ENCODE peak calls at places on chromosome 13, in five cellular contexts. One of them, this sample, is unnamed.

GRCh38 chr13:105814219-105814901 is 721.1 kb downstream of the EFNB2 start:
- DNase-seq in sigmoid colon: no peak
- DNase-seq in heart left ventricle: no peak
- DNase-seq in esophagus muscularis mucosa: no peak
- DNase-seq in uterus: no peak
- DNase-seq in this sample: no peak

GRCh38 chr13:92842145-92842544 is 384.5 kb upstream of the GPC6 start:
- DNase-seq in sigmoid colon: no peak
- DNase-seq in heart left ventricle: no peak
- DNase-seq in esophagus muscularis mucosa: no peak
- DNase-seq in uterus: no peak
- DNase-seq in this sample: no peak

GRCh38 chr13:66563076-66563475 is 667.1 kb downstream of the PCDH9 start:
- DNase-seq in sigmoid colon: no peak
- DNase-seq in heart left ventricle: no peak
- DNase-seq in esophagus muscularis mucosa: no peak
- DNase-seq in uterus: no peak
- DNase-seq in this sample: no peak

GRCh38 chr13:110023729-110024645 is 237.6 kb upstream of the IRS2 start:
- DNase-seq in sigmoid colon: peak; percentile 85
- DNase-seq in heart left ventricle: peak; percentile 36
- DNase-seq in esophagus muscularis mucosa: no peak
- DNase-seq in uterus: peak; percentile 35
- DNase-seq in this sample: no peak

GRCh38 chr13:39273953-39274352 is 235.7 kb downstream of the NHLRC3 start:
- DNase-seq in sigmoid colon: no peak
- DNase-seq in heart left ventricle: no peak
- DNase-seq in esophagus muscularis mucosa: no peak
- DNase-seq in uterus: no peak
- DNase-seq in this sample: no peak

GRCh38 chr13:42422681-42423080 is 150.7 kb downstream of the AKAP11 start:
- DNase-seq in sigmoid colon: no peak
- DNase-seq in heart left ventricle: no peak
- DNase-seq in esophagus muscularis mucosa: no peak
- DNase-seq in uterus: no peak
- DNase-seq in this sample: no peak

GRCh38 chr13:107734891-107735620 is 480.3 kb downstream of the LIG4 start:
- DNase-seq in sigmoid colon: no peak
- DNase-seq in heart left ventricle: no peak
- DNase-seq in esophagus muscularis mucosa: no peak
- DNase-seq in uterus: no peak
- DNase-seq in this sample: no peak

GRCh38 chr13:80945328-80945727 is 604.4 kb upstream of the SPRY2 start:
- DNase-seq in sigmoid colon: no peak
- DNase-seq in heart left ventricle: no peak
- DNase-seq in esophagus muscularis mucosa: no peak
- DNase-seq in uterus: no peak
- DNase-seq in this sample: no peak

GRCh38 chr13:114032121-114032799 is 58.4 kb upstream of the C13orf46 start:
- DNase-seq in sigmoid colon: no peak
- DNase-seq in heart left ventricle: no peak
- DNase-seq in esophagus muscularis mucosa: no peak
- DNase-seq in uterus: peak; percentile 61
- DNase-seq in this sample: no peak

DNA sequence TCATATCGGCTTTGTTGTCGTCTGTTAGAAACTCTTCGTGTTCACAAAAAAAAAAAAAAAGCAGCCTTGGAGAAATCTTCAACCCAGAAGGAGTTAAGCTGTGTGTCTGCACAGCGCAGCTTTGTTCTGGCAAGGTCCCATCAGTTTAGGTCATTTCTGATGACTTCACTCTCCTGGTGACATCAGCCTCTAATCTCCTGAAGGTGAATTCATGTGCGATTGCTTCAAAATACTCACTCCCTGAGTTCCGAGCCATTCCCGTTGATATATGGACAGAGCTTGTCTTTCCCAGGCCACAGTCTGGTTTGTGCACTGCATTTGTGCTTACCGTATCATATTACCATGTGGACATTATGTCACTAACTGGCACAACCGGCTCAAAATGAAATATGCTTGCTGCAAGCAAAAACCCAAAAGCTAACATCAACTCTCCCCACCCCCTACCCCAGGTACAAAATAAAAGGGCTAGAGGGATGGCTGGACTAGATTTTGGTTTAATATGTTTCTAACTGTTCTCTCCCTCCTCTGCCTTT is 342.4 kb downstream of the KCNRG start:
- DNase-seq in sigmoid colon: peak; percentile 67
- DNase-seq in heart left ventricle: peak; percentile 39
- DNase-seq in esophagus muscularis mucosa: peak; percentile 83
- DNase-seq in uterus: peak; percentile 76
- DNase-seq in this sample: no peak
- TF ChIP-seq POLR2A in sigmoid colon: no peak
- TF ChIP-seq POLR2A in heart left ventricle: no peak
- TF ChIP-seq POLR2A in esophagus muscularis mucosa: no peak
- TF ChIP-seq POLR2A in uterus: no peak
- TF ChIP-seq POLR2A in this sample: no peak

GRCh38 chr13:60758637-60759036 is 361.6 kb downstream of the TDRD3 start:
- DNase-seq in sigmoid colon: no peak
- DNase-seq in heart left ventricle: no peak
- DNase-seq in esophagus muscularis mucosa: no peak
- DNase-seq in uterus: no peak
- DNase-seq in this sample: no peak
- H3K27ac ChIP-seq in sigmoid colon: no peak overlapping the region
- H3K27ac ChIP-seq in heart left ventricle: no peak overlapping the region
- H3K27ac ChIP-seq in esophagus muscularis mucosa: no peak overlapping the region
- H3K27ac ChIP-seq in uterus: no peak overlapping the region
- H3K27ac ChIP-seq in this sample: no peak overlapping the region

GRCh38 chr13:40983269-40983668 is 35.8 kb downstream of the ELF1 start:
- DNase-seq in sigmoid colon: no peak
- DNase-seq in heart left ventricle: no peak
- DNase-seq in esophagus muscularis mucosa: no peak
- DNase-seq in uterus: no peak
- DNase-seq in this sample: no peak
- H3K4me1 ChIP-seq in sigmoid colon: no peaks in the 10 kb centered on the region
- H3K4me1 ChIP-seq in heart left ventricle: peaks cover 85% of the 10 kb centered on the region
- H3K4me1 ChIP-seq in esophagus muscularis mucosa: peaks cover 61% of the 10 kb centered on the region
- H3K4me1 ChIP-seq in uterus: no peaks in the 10 kb centered on the region
- H3K4me1 ChIP-seq in this sample: peaks cover 38% of the 10 kb centered on the region

GRCh38 chr13:19863323-19864017 is at the start of gene ZMYM5:
- DNase-seq in sigmoid colon: peak; percentile 99
- DNase-seq in heart left ventricle: peak; percentile 100
- DNase-seq in esophagus muscularis mucosa: peak; percentile 99
- DNase-seq in uterus: peak; percentile 98
- DNase-seq in this sample: peak; percentile 99
- TF ChIP-seq POLR2A in sigmoid colon: peak; percentile 88
- TF ChIP-seq POLR2A in heart left ventricle: no peak
- TF ChIP-seq POLR2A in esophagus muscularis mucosa: peak; percentile 55
- TF ChIP-seq POLR2A in uterus: peak; percentile 90
- TF ChIP-seq POLR2A in this sample: peak; percentile 92

DNA sequence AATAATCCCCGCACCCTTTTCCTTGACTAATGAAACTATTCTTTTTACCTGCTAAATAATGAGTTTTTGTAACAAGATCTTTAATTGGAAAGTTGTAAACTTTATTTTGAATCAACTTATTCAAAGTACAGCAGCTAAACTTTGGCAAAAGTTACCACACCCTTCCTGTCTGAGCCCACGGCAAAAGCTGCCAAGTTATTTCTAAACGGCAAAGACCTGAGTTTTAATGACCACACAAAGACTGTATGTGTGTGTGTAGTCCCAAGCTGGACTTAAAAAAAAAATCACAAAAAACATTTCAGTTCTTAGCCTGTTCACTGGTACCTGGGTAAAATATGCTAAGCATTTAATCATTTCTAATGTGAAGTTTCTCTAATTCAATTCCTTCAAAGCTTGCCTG is 60.7 kb downstream of the ZAR1L start:
- DNase-seq in sigmoid colon: no peak
- DNase-seq in heart left ventricle: no peak
- DNase-seq in esophagus muscularis mucosa: no peak
- DNase-seq in uterus: no peak
- DNase-seq in this sample: no peak
- H3K27ac ChIP-seq in sigmoid colon: peak overlapping the region; percentile 83
- H3K27ac ChIP-seq in heart left ventricle: peak overlapping the region; percentile 91
- H3K27ac ChIP-seq in esophagus muscularis mucosa: peak overlapping the region; percentile 82
- H3K27ac ChIP-seq in uterus: peak overlapping the region; percentile 62
- H3K27ac ChIP-seq in this sample: no peak overlapping the region

DNA sequence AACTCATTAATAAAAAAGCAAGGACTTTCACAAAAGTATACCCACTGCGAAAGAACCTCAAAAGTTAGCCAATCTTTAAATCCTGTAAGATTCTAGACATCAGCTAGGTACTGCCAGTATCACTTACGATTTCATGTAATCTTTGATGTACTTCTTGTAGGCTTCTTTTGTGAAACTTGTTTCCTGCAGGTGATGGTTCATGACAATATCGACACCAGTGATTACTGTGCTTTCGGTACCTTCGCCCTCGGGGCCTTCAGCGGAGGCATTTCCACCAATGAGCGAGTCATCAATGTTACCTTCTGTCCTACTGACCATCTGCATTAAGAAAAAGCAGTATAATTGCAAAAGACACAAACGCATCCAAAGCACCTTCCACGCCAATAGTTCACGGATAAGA is 1.1 kb downstream of the TPT1 start:
- DNase-seq in sigmoid colon: no peak
- DNase-seq in heart left ventricle: no peak
- DNase-seq in esophagus muscularis mucosa: no peak
- DNase-seq in uterus: no peak
- DNase-seq in this sample: no peak
- H3K4me1 ChIP-seq in sigmoid colon: peaks cover 2% of the 10 kb centered on the region
- H3K4me1 ChIP-seq in heart left ventricle: peaks cover 59% of the 10 kb centered on the region
- H3K4me1 ChIP-seq in esophagus muscularis mucosa: peaks cover 65% of the 10 kb centered on the region
- H3K4me1 ChIP-seq in uterus: peaks cover 25% of the 10 kb centered on the region
- H3K4me1 ChIP-seq in this sample: peaks cover 12% of the 10 kb centered on the region